ENCODE peak calls at places on chromosome 10, in six cellular contexts. V is H9, N is trophoblast cell, D is neuronal stem cell, I is mesenchymal stem cell, P is H1. A is an unnamed sample.

GRCh38 chr10:16809074-16809718 is 8.0 kb downstream of the RSU1 start:
- DNase-seq in P (no peak), D (peak; percentile 35), I (peak; percentile 37), V (peak; percentile 63), N (peak; percentile 61), A (peak; percentile 36)

GRCh38 chr10:8133146-8133545 is 78.7 kb downstream of the GATA3 start:
- DNase-seq in D (no peak), P (no peak), I (no peak), N (no peak), V (no peak), A (no peak)

GRCh38 chr10:100775866-100776265 is 30.5 kb downstream of the PAX2 start:
- DNase-seq in D (no peak), I (no peak), V (no peak), N (no peak), P (no peak), A (no peak)

GRCh38 chr10:61901829-61902447 is 439 bp downstream of the ARID5B start:
- DNase-seq in I (peak; percentile 65), D (peak; percentile 39), V (no peak), P (no peak), N (peak; percentile 64), A (no peak)

GRCh38 chr10:119807960-119808697 is 64.5 kb downstream of the MCMBP start:
- DNase-seq in I (peak; percentile 63), V (no peak), P (no peak), N (peak; percentile 57), D (no peak), A (peak; percentile 93)

GRCh38 chr10:29266641-29267040 is 22.2 kb upstream of the LYZL1 start:
- DNase-seq in D (peak; percentile 17), P (no peak), V (peak; percentile 43), I (no peak), N (no peak), A (no peak)

GRCh38 chr10:80187465-80188409 is 17.6 kb downstream of the ANXA11 start:
- DNase-seq in V (no peak), D (no peak), N (peak; percentile 17), I (no peak), P (no peak), A (no peak)

GRCh38 chr10:62323751-62324150 is 50.4 kb upstream of the ZNF365 start:
- DNase-seq in I (no peak), N (peak; percentile 88), P (no peak), V (no peak), D (no peak), A (no peak)

GRCh38 chr10:66678521-66678920 is 247.3 kb upstream of the LRRTM3 start:
- DNase-seq in D (no peak), N (no peak), I (no peak), V (no peak), P (no peak), A (peak; percentile 2)

GRCh38 chr10:110861930-110862677 is 9.6 kb upstream of the PDCD4 start:
- DNase-seq in N (peak; percentile 93), I (peak; percentile 22), D (no peak), V (no peak), P (no peak), A (no peak)

GRCh38 chr10:128092454-128092853 is 33.8 kb downstream of the MKI67 start:
- DNase-seq in N (no peak), D (no peak), P (no peak), V (no peak), I (no peak), A (peak; percentile 30)

GRCh38 chr10:23338155-23338828 is 6.3 kb downstream of the C10orf67 start:
- DNase-seq in P (no peak), D (no peak), V (peak; percentile 56), I (peak; percentile 68), N (peak; percentile 95), A (peak; percentile 67)

GRCh38 chr10:33506838-33507661 is 172.6 kb upstream of the NRP1 start:
- DNase-seq in D (no peak), I (no peak), P (no peak), N (peak; percentile 76), V (no peak), A (peak; percentile 13)

GRCh38 chr10:76621886-76622620 is 1015.6 kb downstream of the KCNMA1 start:
- DNase-seq in P (no peak), I (no peak), V (no peak), N (no peak), D (no peak), A (no peak)

GRCh38 chr10:32143302-32143847 is 87.2 kb upstream of the KIF5B start:
- DNase-seq in N (no peak), P (no peak), V (no peak), D (no peak), I (no peak), A (no peak)

GRCh38 chr10:99674762-99675161 is 15.5 kb downstream of the ENTPD7 start:
- DNase-seq in P (no peak), I (no peak), D (no peak), N (no peak), V (no peak), A (no peak)

GRCh38 chr10:17161788-17162187 is 32.2 kb upstream of the CUBN start:
- DNase-seq in V (no peak), P (no peak), D (no peak), N (no peak), I (no peak), A (no peak)

GRCh38 chr10:4704034-4704545 is 121.9 kb upstream of the AKR1E2 start:
- DNase-seq in D (no peak), N (no peak), I (peak; percentile 84), V (no peak), P (no peak), A (peak; percentile 93)

GRCh38 chr10:73759512-73760115 is 15.4 kb downstream of the SEC24C start:
- DNase-seq in I (no peak), D (no peak), P (no peak), V (no peak), N (peak; percentile 37), A (no peak)

GRCh38 chr10:43683451-43684197 is 34.9 kb upstream of the ZNF32 start:
- DNase-seq in P (no peak), D (no peak), N (peak; percentile 29), I (peak; percentile 25), V (peak; percentile 71), A (peak; percentile 12)

GRCh38 chr10:95225136-95225535 is 31.1 kb downstream of the ACSM6 start:
- DNase-seq in N (peak; percentile 90), V (no peak), I (no peak), D (no peak), P (no peak), A (no peak)
- H4K91ac ChIP-seq in N (no peak overlapping the region), V (no peak overlapping the region), I (no peak overlapping the region), D (no peak overlapping the region), P (peak overlapping the region; percentile 5), A (no peak overlapping the region)

GRCh38 chr10:91409069-91409868 is 875 bp upstream of the HECTD2 start:
- DNase-seq in D (peak; percentile 73), V (peak; percentile 56), N (peak; percentile 53), I (peak; percentile 86), P (no peak), A (peak; percentile 80)
- H3K4ac ChIP-seq in D (peak overlapping the region; percentile 98), V (peak overlapping the region; percentile 23), N (peak overlapping the region; percentile 99), I (peak overlapping the region; percentile 75), P (peak overlapping the region; percentile 90), A (peak overlapping the region; percentile 98)

GRCh38 chr10:75195035-75195763 is 15.4 kb upstream of the VDAC2 start:
- DNase-seq in N (no peak), P (no peak), V (no peak), I (peak; percentile 90), D (no peak), A (peak; percentile 93)

GRCh38 chr10:75187961-75188426 is 22.6 kb upstream of the VDAC2 start:
- DNase-seq in I (peak; percentile 72), V (peak; percentile 71), P (peak; percentile 56), D (no peak), N (peak; percentile 80), A (peak; percentile 74)

GRCh38 chr10:75191821-75192568 is 18.6 kb upstream of the VDAC2 start:
- DNase-seq in D (no peak), N (peak; percentile 26), P (no peak), I (peak; percentile 96), V (no peak), A (peak; percentile 97)

GRCh38 chr10:75186310-75186709 is 24.3 kb upstream of the VDAC2 start:
- DNase-seq in I (no peak), N (no peak), V (no peak), D (no peak), P (no peak), A (no peak)

DNA sequence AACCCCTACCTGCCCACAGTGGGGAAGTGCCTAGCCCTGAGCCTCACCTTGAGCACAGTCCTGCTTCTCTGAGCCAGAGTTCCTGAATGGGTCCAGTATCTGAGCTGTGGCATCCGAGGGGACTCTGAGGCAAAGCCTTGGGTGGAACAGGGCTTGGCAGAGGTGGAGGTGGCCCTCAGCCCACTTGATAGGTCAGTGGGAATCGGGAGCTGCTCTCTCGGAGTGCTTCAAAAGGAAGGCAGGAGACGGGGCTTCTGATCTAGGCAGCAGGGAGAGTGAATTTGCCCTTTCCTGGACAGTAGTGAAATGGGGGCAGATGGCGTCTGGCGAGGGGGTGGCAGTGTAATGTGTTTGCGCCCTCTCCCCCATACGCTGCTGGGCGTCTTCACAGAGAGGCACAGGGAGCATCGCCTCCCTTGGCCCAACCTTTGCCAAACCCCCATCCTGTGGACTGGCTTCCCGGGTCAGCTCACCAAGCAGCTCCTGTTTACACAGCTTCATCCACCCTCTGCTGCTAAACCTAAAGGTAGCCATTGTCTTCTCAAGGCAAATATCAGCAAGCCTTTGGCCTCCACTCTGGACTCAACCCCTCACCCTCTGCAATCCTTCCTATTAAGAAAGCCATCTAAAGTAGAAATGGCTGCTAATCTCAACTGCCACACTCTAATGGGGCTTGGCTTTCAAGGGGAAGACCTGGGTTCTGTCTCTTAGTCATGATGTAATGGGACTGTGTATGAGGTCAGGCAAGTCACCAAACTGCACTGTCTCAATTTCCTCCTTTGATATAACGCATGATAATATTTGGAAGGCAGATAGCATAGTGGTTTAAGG is 21.1 kb upstream of the VDAC2 start:
- DNase-seq in I (no peak), N (no peak), D (no peak), P (no peak), V (no peak), A (no peak)
- H4K91ac ChIP-seq in I (peak overlapping the region; percentile 19), N (no peak overlapping the region), D (no peak overlapping the region), P (no peak overlapping the region), V (no peak overlapping the region), A (peak overlapping the region; percentile 63)

DNA sequence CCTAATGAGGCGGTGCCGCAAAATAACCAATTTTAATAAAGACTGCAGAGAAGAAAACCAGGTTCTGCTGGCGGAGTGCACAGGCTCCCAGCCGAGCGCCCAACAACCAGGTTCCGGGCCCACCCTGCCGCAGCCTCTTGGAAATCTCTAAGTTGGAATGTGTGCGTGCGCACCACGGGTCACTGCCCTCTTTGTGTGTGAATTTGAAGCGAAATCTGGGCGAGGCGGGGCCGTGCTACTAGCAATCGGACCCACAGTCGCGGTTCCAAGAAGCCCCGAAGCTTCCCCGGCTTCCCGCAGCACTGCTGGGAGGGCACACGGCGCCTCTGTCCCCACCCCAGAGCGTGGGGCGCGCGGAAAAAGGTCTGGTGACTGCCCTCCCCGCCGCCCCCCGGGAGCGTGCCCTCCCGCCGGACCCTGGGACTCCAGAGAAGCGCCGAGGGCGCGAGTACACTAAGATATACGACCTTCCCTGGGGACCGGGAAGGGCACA is 652 bp upstream of the MAP3K8 start:
- DNase-seq in I (peak; percentile 88), P (no peak), V (peak; percentile 74), N (peak; percentile 89), D (peak; percentile 84), A (peak; percentile 67)
- H3K4ac ChIP-seq in I (peak overlapping the region; percentile 37), P (no peak overlapping the region), V (no peak overlapping the region), N (peak overlapping the region; percentile 60), D (no peak overlapping the region), A (peak overlapping the region; percentile 72)

A was measured in IMR-90.